ENCODE peak calls at places on chromosomes 7 and 10, in seven cellular contexts. I is esophagus squamous epithelium, B is NB4, T is OCI-LY7, E is vagina, M is stomach, S is cardiac fibroblast. L is an unnamed sample.

GRCh38 chr7:6443372-6443941 is 4.3 kb downstream of the DAGLB start:
- DNase-seq in I (no peak), T (no peak), M (no peak), B (no peak), E (no peak), S (peak), L (no peak)

GRCh38 chr10:99506416-99506815 is 26.3 kb upstream of the NKX2-3 start:
- DNase-seq in I (no peak), S (no peak), B (no peak), T (no peak), E (no peak), M (no peak), L (no peak)

GRCh38 chr10:8168836-8169235 is 114.3 kb downstream of the GATA3 start:
- DNase-seq in E (no peak), B (no peak), I (no peak), M (no peak), S (no peak), T (no peak), L (no peak)

GRCh38 chr10:99565166-99565565 is 32.4 kb downstream of the NKX2-3 start:
- DNase-seq in E (no peak), I (no peak), T (no peak), S (no peak), M (no peak), B (no peak), L (no peak)

GRCh38 chr10:130021373-130021950 is 57.4 kb upstream of the EBF3 start:
- DNase-seq in E (no peak), M (no peak), T (no peak), S (peak), B (peak), I (no peak), L (peak)

GRCh38 chr10:130105724-130106123 is 4.9 kb downstream of the C10orf143 start:
- DNase-seq in T (no peak), E (no peak), I (no peak), S (no peak), M (no peak), B (no peak), L (no peak)

GRCh38 chr7:1368682-1369571 is 90.3 kb downstream of the MICALL2 start:
- DNase-seq in B (peak), I (no peak), M (no peak), E (no peak), S (no peak), T (peak), L (no peak)

GRCh38 chr7:128165927-128166420 is 75.1 kb upstream of the LEP start:
- DNase-seq in I (no peak), M (no peak), E (no peak), S (no peak), T (no peak), B (no peak), L (no peak)

GRCh38 chr7:30911133-30911532 is 520 bp upstream of the AQP1 start:
- DNase-seq in B (no peak), E (no peak), I (no peak), M (no peak), S (no peak), T (no peak), L (no peak)

GRCh38 chr7:154863766-154864530 is 139.0 kb downstream of the PAXIP1 start:
- DNase-seq in E (no peak), S (no peak), I (no peak), B (no peak), M (no peak), T (no peak), L (no peak)

DNA sequence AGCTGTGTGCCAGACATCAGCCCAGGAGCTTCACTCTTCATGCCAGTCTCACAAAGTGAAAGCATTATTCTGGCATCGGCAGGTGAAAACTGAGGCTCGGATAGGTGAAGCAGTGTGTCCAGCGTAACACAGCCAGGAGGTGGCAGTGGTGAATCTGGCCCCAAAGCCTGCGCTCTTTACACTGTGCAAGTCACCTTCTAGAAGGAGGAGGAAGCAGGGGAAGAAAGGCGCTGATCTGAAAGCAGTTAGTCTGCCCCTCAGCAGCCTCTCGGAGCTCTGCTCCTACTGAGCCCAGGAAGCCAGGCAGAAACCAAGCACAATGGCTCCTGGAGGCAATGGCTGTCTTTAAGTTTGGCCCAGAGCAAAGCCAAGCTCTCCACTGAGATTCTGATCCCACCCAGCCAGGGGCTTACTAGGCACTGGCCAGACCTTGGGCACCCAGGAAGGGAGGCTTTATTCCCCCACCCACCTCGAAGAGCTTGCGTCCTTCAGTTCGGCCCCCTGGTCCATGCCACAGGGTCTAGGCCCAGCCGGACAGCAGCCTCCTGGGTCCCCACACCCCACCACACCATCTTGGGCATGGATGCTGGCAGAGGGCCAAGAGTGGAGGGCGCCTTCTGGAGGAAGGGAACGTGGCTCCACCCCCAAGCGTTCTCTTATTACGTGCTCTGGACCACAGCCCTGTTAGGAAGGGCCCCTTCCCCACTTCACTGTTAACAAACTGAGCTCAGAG is 104.5 kb downstream of the GRID1 start:
- DNase-seq in T (peak), B (peak), I (no peak), E (peak), M (peak), S (no peak), L (peak)
- TF ChIP-seq CTCF in T (peak), B (peak), I (no peak), E (no peak), M (no peak), S (no peak), L (peak)

GRCh38 chr7:31938650-31939049 is 131.6 kb downstream of the PDE1C start:
- DNase-seq in E (no peak), M (no peak), S (peak), I (no peak), B (no peak), T (no peak), L (no peak)
- TF ChIP-seq CTCF in E (no peak), M (no peak), S (peak), I (no peak), B (no peak), T (no peak), L (no peak)

DNA sequence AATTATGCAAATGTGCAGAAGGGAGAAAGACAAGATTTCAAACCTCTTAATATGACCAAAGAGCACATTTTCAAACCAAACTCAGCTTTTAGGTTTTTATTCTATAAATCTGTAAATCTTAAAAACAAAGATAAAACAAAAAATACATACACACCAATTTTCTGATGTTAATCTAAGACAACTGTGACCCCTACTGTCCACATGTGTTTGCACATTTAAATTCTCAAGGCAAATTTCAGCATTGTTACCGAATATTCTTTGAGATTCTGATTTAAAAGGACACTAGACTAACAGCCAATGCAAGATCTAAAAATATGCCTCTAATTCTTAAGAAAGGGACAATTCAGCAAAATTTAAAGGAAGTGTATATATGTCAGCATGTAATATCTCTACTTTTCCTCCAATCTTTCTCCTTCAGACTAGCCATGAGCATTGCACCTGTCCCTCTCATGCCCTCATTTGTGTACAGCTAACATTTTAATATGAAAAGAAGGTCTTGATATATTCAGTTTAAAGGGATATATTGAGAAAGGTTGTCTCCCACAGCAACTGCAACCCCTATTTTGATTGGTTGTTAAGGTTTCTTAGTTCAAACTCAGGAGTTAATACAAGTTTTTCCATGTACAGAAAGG is 417.9 kb downstream of the IPMK start:
- DNase-seq in M (no peak), T (no peak), I (no peak), E (no peak), S (peak), B (peak), L (no peak)
- TF ChIP-seq CTCF in M (no peak), T (peak), I (no peak), E (no peak), S (peak), B (no peak), L (no peak)

GRCh38 chr7:50348469-50349162 is 44.1 kb downstream of the IKZF1 start:
- DNase-seq in E (no peak), T (no peak), I (no peak), S (no peak), B (no peak), M (no peak), L (no peak)
- TF ChIP-seq CTCF in E (no peak), T (no peak), I (no peak), S (no peak), B (no peak), M (no peak), L (no peak)

L was measured in HL-60.